ENCODE peak calls at places on chromosomes 1 and 21, in five cellular contexts. D is H9, H is IMR-90, B is GM23338, T is OCI-LY7. A is an unnamed sample. For H3K4me1 and H4K20me1, the result is how much of the 10 kb centered on the place peaks cover.

GRCh38 chr1:215637041-215637573 is 70.0 kb downstream of the KCTD3 start:
- DNase-seq in D (no peak), T (no peak), H (peak), B (no peak), A (no peak)

GRCh38 chr1:33256701-33257387 is 552 bp downstream of the ZNF362 start:
- DNase-seq in B (peak), T (peak), H (peak), D (no peak), A (peak)

GRCh38 chr1:1920057-1920607 is 1.1 kb upstream of the TMEM52 start:
- DNase-seq in D (no peak), T (no peak), H (no peak), B (no peak), A (no peak)

GRCh38 chr1:201614262-201615015 is 75.5 kb downstream of the NAV1 start:
- DNase-seq in B (peak), D (peak), T (no peak), H (peak), A (peak)

GRCh38 chr1:109975718-109976117 is 8.8 kb upstream of the AHCYL1 start:
- DNase-seq in D (no peak), T (no peak), B (no peak), H (peak), A (no peak)

GRCh38 chr1:226953175-226953800 is 13.2 kb downstream of the COQ8A start:
- DNase-seq in D (no peak), T (no peak), B (no peak), H (peak), A (no peak)

GRCh38 chr1:165634154-165634921 is 3.3 kb downstream of the MGST3 start:
- DNase-seq in D (no peak), B (peak), H (no peak), T (peak), A (no peak)

GRCh38 chr1:208722592-208722991 is 478.4 kb upstream of the PLXNA2 start:
- DNase-seq in B (no peak), H (no peak), D (no peak), T (no peak), A (no peak)

GRCh38 chr1:179177614-179178013 is 51.9 kb downstream of the ABL2 start:
- DNase-seq in H (no peak), T (no peak), B (no peak), D (no peak), A (no peak)

GRCh38 chr1:43622901-43623780 is 26.8 kb upstream of the KDM4A start:
- DNase-seq in D (no peak), H (no peak), B (no peak), T (no peak), A (no peak)

DNA sequence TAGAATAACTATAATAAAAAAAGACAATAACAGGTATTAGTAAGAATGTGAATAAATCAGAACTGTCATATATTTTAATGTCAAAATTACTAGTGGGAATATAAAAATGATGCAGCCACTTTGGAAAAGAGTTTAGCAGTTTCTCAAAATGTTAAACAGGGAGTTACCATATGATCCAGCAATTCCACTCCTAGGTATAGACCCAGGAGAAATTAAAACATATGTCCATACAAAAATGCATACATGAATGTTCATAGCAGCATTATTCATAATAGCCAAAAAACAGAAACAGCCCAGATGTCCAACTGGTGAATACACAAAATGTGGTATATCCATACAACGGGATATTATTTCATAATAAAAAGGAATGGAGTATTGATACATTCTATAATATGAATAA is 71.6 kb downstream of the NVL start:
- DNase-seq in T (no peak), H (no peak), D (no peak), B (no peak), A (no peak)
- H3K27ac ChIP-seq in T (no peak), H (no peak), D (no peak), B (no peak), A (no peak)

GRCh38 chr21:38380391-38381137 is 117.7 kb downstream of the ERG start:
- DNase-seq in H (peak), B (peak), D (no peak), T (no peak), A (no peak)
- H3K4me1 ChIP-seq in H (under half), B (under half), D (under half), T (under half), A (under half)

GRCh38 chr1:9352364-9353140 is 59.9 kb downstream of the SPSB1 start:
- DNase-seq in T (no peak), H (no peak), D (peak), B (peak), A (peak)
- H4K20me1 ChIP-seq in T (under half), H (half or more), D (under half), B (under half), A (under half)

GRCh38 chr1:203760506-203760905 is 4.5 kb upstream of the LAX1 start:
- DNase-seq in H (no peak), D (no peak), T (no peak), B (no peak), A (no peak)
- H3K27ac ChIP-seq in H (no peak), D (no peak), T (peak), B (no peak), A (no peak)

GRCh38 chr1:183586897-183587296 is 3.4 kb downstream of the NCF2 start:
- DNase-seq in B (peak), T (no peak), D (no peak), H (no peak), A (no peak)
- H3K4me1 ChIP-seq in B (under half), T (half or more), D (under half), H (under half), A (under half)

DNA sequence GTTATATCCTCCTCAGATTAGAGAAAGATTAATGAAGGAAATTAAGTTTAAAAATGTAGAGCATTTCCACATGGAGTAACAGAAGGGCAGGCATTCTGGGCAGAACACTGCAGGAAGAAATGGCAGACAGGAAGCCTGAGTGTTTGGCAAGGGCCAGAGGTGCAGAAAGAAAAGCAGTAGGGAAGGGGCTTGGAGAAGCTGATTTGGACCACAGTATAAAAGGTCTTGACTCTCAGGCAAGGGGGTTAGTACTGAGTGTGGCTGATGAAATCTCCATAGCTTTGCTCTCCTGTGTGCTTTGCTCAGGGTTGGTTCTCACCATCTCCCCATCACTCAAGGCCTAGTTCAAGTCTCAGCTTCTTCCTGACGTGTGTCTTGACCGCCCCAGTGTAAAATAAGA is 80.2 kb downstream of the SLC45A1 start:
- DNase-seq in H (no peak), T (no peak), D (no peak), B (no peak), A (no peak)
- H4K20me1 ChIP-seq in H (under half), T (under half), D (under half), B (under half), A (under half)

DNA sequence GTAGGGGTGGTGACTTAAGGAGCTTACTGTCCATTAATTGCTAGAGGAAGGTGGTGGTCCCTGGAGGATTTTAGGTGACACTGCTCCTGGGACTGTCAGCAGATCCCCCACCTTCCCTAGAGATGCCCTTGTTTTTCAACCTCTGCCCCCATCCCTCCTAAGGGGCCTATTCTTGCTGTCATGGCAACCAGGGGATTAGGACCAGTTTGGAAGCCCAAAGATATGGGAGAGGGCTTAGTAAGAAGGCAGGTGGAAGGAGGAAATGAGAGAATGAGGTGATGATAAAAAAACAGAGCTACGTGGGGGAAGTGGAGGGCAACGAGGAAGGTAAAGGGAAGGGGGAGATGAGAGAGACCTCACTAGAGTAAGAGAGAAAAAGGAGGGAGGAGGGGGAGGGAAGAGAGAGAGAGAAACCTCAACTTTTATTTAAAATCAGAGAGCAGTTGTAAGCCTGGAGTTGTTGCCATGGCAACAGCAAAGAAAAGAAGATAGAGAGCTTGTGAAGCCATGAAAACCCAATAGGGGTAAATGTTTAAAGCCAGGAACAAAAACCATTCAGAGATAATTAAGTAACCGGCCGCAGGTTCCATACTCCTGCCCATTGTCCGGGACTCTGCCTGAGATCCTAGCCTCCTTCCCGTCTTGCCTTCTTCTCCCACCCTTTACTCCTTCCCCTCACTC is 20.5 kb downstream of the KIRREL1 start:
- DNase-seq in D (no peak), T (no peak), H (peak), B (peak), A (peak)
- H3K27ac ChIP-seq in D (no peak), T (no peak), H (peak), B (peak), A (peak)

DNA sequence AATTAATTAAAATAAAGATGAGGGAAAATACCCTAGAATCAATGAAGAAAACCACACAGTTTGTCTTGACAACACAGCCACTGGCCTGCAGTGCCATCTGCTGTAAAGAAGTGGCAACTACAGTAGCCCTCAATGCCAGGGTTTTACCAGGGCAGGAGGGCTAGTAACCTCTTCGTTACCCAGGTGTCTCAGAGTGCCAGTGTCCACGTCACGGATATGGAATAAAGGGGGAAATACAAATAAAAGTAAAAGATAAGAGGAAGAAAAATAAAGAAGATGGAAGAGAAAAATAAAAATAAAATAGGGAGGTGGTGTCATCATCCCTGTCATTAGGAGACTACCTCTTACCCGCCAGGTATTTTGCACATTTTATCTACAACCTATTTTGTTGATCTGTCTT is 14.2 kb upstream of the SLC44A3 start:
- DNase-seq in H (peak), D (peak), T (peak), B (peak), A (peak)
- H3K4me1 ChIP-seq in H (under half), D (under half), T (under half), B (under half), A (under half)

GRCh38 chr1:9723926-9724325 is 72.4 kb downstream of the PIK3CD start:
- DNase-seq in D (no peak), B (no peak), T (no peak), H (no peak), A (no peak)
- H4K20me1 ChIP-seq in D (under half), B (under half), T (under half), H (under half), A (under half)

A was measured in neural progenitor cell.